ENCODE peak calls at places on chromosomes 6 and 20, in four cellular contexts. One of them, this sample, is unnamed.

GRCh38 chr20:40046703-40047102 is 642.3 kb downstream of the MAFB start:
- DNase-seq in K562: no peak
- DNase-seq in HepG2: no peak
- DNase-seq in GM12878: no peak
- DNase-seq in this sample: no peak

GRCh38 chr6:34986845-34987246 is 97.8 kb downstream of the ANKS1A start:
- DNase-seq in HepG2: peak; percentile 71
- DNase-seq in GM12878: no peak
- DNase-seq in K562: peak; percentile 83
- DNase-seq in this sample: peak; percentile 74

GRCh38 chr6:161305860-161306259 is 32.0 kb upstream of the AGPAT4 start:
- DNase-seq in K562: no peak
- DNase-seq in GM12878: no peak
- DNase-seq in HepG2: no peak
- DNase-seq in this sample: no peak

GRCh38 chr20:4227085-4227821 is 211.9 kb upstream of the RNF24 start:
- DNase-seq in HepG2: peak; percentile 68
- DNase-seq in GM12878: no peak
- DNase-seq in K562: peak; percentile 53
- DNase-seq in this sample: peak; percentile 46

GRCh38 chr6:41505084-41506049 is 40.8 kb upstream of the FOXP4 start:
- DNase-seq in HepG2: no peak
- DNase-seq in K562: no peak
- DNase-seq in GM12878: no peak
- DNase-seq in this sample: no peak

GRCh38 chr6:3615391-3616380 is 135.8 kb downstream of the PXDC1 start:
- DNase-seq in HepG2: no peak
- DNase-seq in GM12878: no peak
- DNase-seq in K562: no peak
- DNase-seq in this sample: no peak

GRCh38 chr6:15870354-15871043 is 207.7 kb upstream of the DTNBP1 start:
- DNase-seq in HepG2: no peak
- DNase-seq in K562: no peak
- DNase-seq in GM12878: no peak
- DNase-seq in this sample: no peak

GRCh38 chr20:19601133-19601810 is 156.8 kb upstream of the RIN2 start:
- DNase-seq in HepG2: no peak
- DNase-seq in K562: no peak
- DNase-seq in GM12878: no peak
- DNase-seq in this sample: no peak

GRCh38 chr6:636488-636887 is 20.4 kb downstream of the HUS1B start:
- DNase-seq in K562: no peak
- DNase-seq in HepG2: no peak
- DNase-seq in GM12878: peak; percentile 32
- DNase-seq in this sample: no peak

GRCh38 chr6:133540361-133540760 is 299.2 kb downstream of the EYA4 start:
- DNase-seq in GM12878: no peak
- DNase-seq in K562: no peak
- DNase-seq in HepG2: no peak
- DNase-seq in this sample: no peak

GRCh38 chr20:24460712-24461111 is 8.7 kb upstream of the SYNDIG1 start:
- DNase-seq in K562: no peak
- DNase-seq in GM12878: no peak
- DNase-seq in HepG2: no peak
- DNase-seq in this sample: no peak
- TF ChIP-seq TARDBP in K562: no peak
- TF ChIP-seq TARDBP in GM12878: no peak
- TF ChIP-seq TARDBP in HepG2: no peak
- TF ChIP-seq TARDBP in this sample: no peak

GRCh38 chr6:70110128-70111022 is 192.5 kb downstream of the COL9A1 start:
- DNase-seq in K562: no peak
- DNase-seq in GM12878: no peak
- DNase-seq in HepG2: no peak
- DNase-seq in this sample: no peak
- TF ChIP-seq SP1 in K562: no peak
- TF ChIP-seq SP1 in GM12878: no peak
- TF ChIP-seq SP1 in HepG2: no peak
- TF ChIP-seq SP1 in this sample: no peak

GRCh38 chr6:112735129-112735528 is 388.0 kb downstream of the RFPL4B start:
- DNase-seq in HepG2: no peak
- DNase-seq in GM12878: no peak
- DNase-seq in K562: no peak
- DNase-seq in this sample: no peak
- TF ChIP-seq BHLHE40 in HepG2: no peak
- TF ChIP-seq BHLHE40 in GM12878: no peak
- TF ChIP-seq BHLHE40 in K562: no peak
- TF ChIP-seq BHLHE40 in this sample: no peak

DNA sequence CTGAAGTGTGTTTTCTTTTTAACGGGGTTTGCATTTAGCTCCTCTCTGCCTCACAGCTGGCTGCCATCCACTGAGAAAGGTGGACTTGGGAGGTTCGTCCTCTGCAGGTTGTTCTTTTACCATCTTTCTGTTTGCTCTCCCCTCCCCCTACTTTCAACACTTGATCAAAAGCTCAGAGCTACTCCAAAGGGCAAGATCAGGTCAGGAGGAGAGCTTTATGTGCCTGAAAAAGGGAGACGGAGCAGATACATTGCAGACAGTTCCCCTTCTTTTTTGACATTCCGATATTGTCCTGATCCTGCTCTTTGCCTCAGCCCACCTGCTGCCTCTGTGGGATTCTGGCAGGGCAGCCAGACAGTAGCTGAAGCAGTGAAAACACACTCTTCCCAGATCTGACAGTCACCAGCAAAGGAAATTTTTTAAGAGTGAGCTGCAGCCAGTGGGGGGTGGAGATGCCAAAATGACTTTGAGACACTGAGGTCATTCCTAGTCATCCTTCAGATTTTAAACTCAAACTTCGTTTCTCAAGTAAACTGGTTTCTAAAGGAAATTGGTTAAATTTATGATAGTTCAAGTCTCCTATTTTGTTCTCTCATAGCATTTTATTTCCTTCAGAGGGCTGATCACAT is 26.5 kb downstream of the SMLR1 start:
- DNase-seq in GM12878: no peak
- DNase-seq in K562: no peak
- DNase-seq in HepG2: peak; percentile 88
- DNase-seq in this sample: no peak
- TF ChIP-seq TARDBP in GM12878: no peak
- TF ChIP-seq TARDBP in K562: no peak
- TF ChIP-seq TARDBP in HepG2: peak; percentile 74
- TF ChIP-seq TARDBP in this sample: no peak

DNA sequence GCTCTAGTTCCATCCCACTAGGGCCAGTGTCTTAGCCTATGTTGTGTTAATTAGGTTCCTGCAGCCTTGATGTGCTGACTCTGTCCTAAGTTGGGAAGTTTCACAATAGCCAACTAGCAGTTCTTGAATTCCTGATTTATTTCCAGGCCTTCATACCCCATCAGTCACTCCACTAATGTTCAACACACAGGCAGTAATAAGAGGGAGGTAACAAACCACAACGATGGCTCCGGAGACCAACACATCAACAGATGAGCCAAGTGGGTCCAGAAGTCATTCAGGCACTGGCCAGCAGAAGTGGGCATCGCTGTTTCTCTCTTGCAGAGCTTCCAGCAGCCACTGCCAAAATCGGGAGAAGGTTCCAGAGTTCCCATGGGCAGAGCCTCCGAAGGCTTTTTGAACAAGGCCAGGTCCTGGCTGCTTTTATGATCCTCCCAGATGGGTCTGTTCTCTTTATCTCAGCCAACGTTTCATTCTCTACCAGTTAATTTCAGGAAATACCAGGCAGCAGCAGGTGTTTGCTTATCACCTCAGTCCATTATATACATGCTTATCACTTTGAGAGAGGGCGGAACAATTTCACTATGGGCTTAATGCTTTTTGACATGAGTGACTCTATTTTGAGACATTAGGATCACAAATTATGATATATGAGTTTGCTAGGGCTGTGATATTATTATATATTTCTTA is 48.5 kb upstream of the NOP56 start:
- DNase-seq in HepG2: no peak
- DNase-seq in GM12878: no peak
- DNase-seq in K562: no peak
- DNase-seq in this sample: no peak
- TF ChIP-seq SP1 in HepG2: no peak
- TF ChIP-seq SP1 in GM12878: no peak
- TF ChIP-seq SP1 in K562: no peak
- TF ChIP-seq SP1 in this sample: no peak

GRCh38 chr6:7960141-7960540 is 49.6 kb upstream of the TXNDC5 start:
- DNase-seq in K562: no peak
- DNase-seq in HepG2: no peak
- DNase-seq in GM12878: no peak
- DNase-seq in this sample: no peak

GRCh38 chr6:7960848-7961247 is 50.3 kb upstream of the TXNDC5 start:
- DNase-seq in GM12878: peak; percentile 48
- DNase-seq in K562: no peak
- DNase-seq in HepG2: no peak
- DNase-seq in this sample: no peak

GRCh38 chr6:7958464-7958863 is 47.9 kb upstream of the TXNDC5 start:
- DNase-seq in GM12878: no peak
- DNase-seq in HepG2: no peak
- DNase-seq in K562: no peak
- DNase-seq in this sample: no peak

GRCh38 chr6:7954477-7955200 is 44.1 kb upstream of the TXNDC5 start:
- DNase-seq in HepG2: no peak
- DNase-seq in K562: no peak
- DNase-seq in GM12878: no peak
- DNase-seq in this sample: no peak

GRCh38 chr6:7959453-7959852 is 48.9 kb upstream of the TXNDC5 start:
- DNase-seq in K562: no peak
- DNase-seq in GM12878: no peak
- DNase-seq in HepG2: no peak
- DNase-seq in this sample: no peak
- TF ChIP-seq BHLHE40 in K562: no peak
- TF ChIP-seq BHLHE40 in GM12878: no peak
- TF ChIP-seq BHLHE40 in HepG2: no peak
- TF ChIP-seq BHLHE40 in this sample: no peak

GRCh38 chr6:121647905-121648304 is 212.5 kb downstream of the GJA1 start:
- DNase-seq in GM12878: no peak
- DNase-seq in K562: no peak
- DNase-seq in HepG2: no peak
- DNase-seq in this sample: no peak
- TF ChIP-seq TARDBP in GM12878: no peak
- TF ChIP-seq TARDBP in K562: no peak
- TF ChIP-seq TARDBP in HepG2: no peak
- TF ChIP-seq TARDBP in this sample: no peak

GRCh38 chr6:30152019-30152673 is 8.9 kb downstream of the TRIM10 start:
- DNase-seq in GM12878: no peak
- DNase-seq in K562: peak; percentile 25
- DNase-seq in HepG2: no peak
- DNase-seq in this sample: no peak
- TF ChIP-seq SP1 in GM12878: no peak
- TF ChIP-seq SP1 in K562: no peak
- TF ChIP-seq SP1 in HepG2: no peak
- TF ChIP-seq SP1 in this sample: no peak